ENCODE peak calls at places on chromosomes 2 and 18, in seven cellular contexts. V is stimulated activated CD4-positive, alpha-beta T cell treated with anti-CD3 and anti-CD28 coated beads, TNF-alpha, amount 100 ng/mL, for 24 hours; C is Calu3; F is effector memory CD4-positive, alpha-beta T cell; R is Peyer's patch; B is EL; L is iris pigment epithelial cell. U is an unnamed sample.

GRCh38 chr18:10235553-10235952 is 218.9 kb upstream of the APCDD1 start:
- DNase-seq in V (no peak), B (no peak), F (no peak), L (no peak), R (no peak), C (no peak), U (peak)

GRCh38 chr2:36486546-36487044 is 111.4 kb downstream of the FEZ2 start:
- DNase-seq in R (no peak), F (no peak), C (no peak), V (no peak), L (peak), B (peak), U (peak)

GRCh38 chr2:240366901-240367300 is 68.6 kb upstream of the GPC1 start:
- DNase-seq in C (no peak), L (no peak), B (no peak), V (no peak), R (no peak), F (no peak), U (no peak)

GRCh38 chr2:74548919-74549684 is 4.6 kb downstream of the LOXL3 start:
- DNase-seq in R (no peak), V (peak), F (no peak), B (peak), C (peak), L (peak), U (no peak)

GRCh38 chr2:84636080-84636971 is 120.0 kb downstream of the DNAH6 start:
- DNase-seq in C (no peak), R (no peak), L (no peak), F (no peak), B (no peak), V (no peak), U (no peak)

GRCh38 chr2:6820236-6820635 is 45.5 kb downstream of the CMPK2 start:
- DNase-seq in B (no peak), V (no peak), R (no peak), L (no peak), C (no peak), F (no peak), U (no peak)

GRCh38 chr2:18077724-18078123 is 199.3 kb downstream of the KCNS3 start:
- DNase-seq in R (no peak), B (peak), L (peak), V (no peak), F (no peak), C (no peak), U (peak)

GRCh38 chr2:190382851-190383250 is 25.3 kb upstream of the MFSD6 start:
- DNase-seq in F (peak), R (no peak), L (peak), C (peak), V (no peak), B (peak), U (peak)

GRCh38 chr2:241061275-241061674 is 40.8 kb downstream of the MTERF4 start:
- DNase-seq in V (no peak), R (peak), L (peak), B (no peak), F (no peak), C (no peak), U (no peak)

GRCh38 chr18:78814766-78815165 is 164.9 kb upstream of the SALL3 start:
- DNase-seq in C (no peak), B (no peak), R (no peak), F (no peak), V (no peak), L (no peak), U (no peak)

GRCh38 chr2:54483426-54483825 is 27.3 kb downstream of the SPTBN1 start:
- DNase-seq in R (no peak), C (no peak), V (no peak), F (no peak), L (peak), B (peak), U (peak)

GRCh38 chr2:230011617-230012016 is 57.1 kb downstream of the SLC16A14 start:
- DNase-seq in V (no peak), F (no peak), L (peak), R (no peak), B (peak), C (no peak), U (peak)

GRCh38 chr2:120388222-120389035 is 42.5 kb downstream of the INHBB start:
- DNase-seq in V (no peak), F (no peak), L (no peak), C (no peak), R (no peak), B (no peak), U (no peak)

GRCh38 chr2:121895723-121896571 is 140.5 kb downstream of the TSN start:
- DNase-seq in B (no peak), L (no peak), R (no peak), F (no peak), V (no peak), C (no peak), U (no peak)

GRCh38 chr2:179925713-179926112 is 64.3 kb upstream of the ZNF385B start:
- DNase-seq in V (no peak), B (no peak), L (no peak), R (no peak), F (no peak), C (no peak), U (no peak)

GRCh38 chr2:8121826-8122505 is 559.9 kb upstream of the ID2 start:
- DNase-seq in F (no peak), R (no peak), V (no peak), L (peak), C (no peak), B (peak), U (no peak)

GRCh38 chr2:56334622-56335021 is 150.8 kb downstream of the CCDC85A start:
- DNase-seq in V (no peak), F (no peak), C (no peak), L (peak), B (peak), R (no peak), U (peak)

GRCh38 chr2:159034728-159035127 is 66.3 kb downstream of the TANC1 start:
- DNase-seq in C (no peak), V (no peak), R (no peak), L (no peak), B (no peak), F (no peak), U (no peak)

GRCh38 chr18:79405781-79406575 is 10.2 kb downstream of the NFATC1 start:
- DNase-seq in V (peak), L (peak), B (no peak), C (no peak), F (peak), R (peak), U (no peak)

GRCh38 chr2:64524604-64525322 is 635 bp downstream of the AFTPH start:
- DNase-seq in L (peak), B (no peak), C (peak), F (peak), V (peak), R (peak), U (peak)

GRCh38 chr2:223537669-223538601 is 64.2 kb downstream of the SCG2 start:
- DNase-seq in C (no peak), V (no peak), B (peak), L (peak), R (no peak), F (no peak), U (peak)

GRCh38 chr2:235238537-235238936 is 255.3 kb upstream of the AGAP1 start:
- DNase-seq in F (no peak), R (peak), V (no peak), C (no peak), B (peak), L (peak), U (peak)

U was measured in astrocyte.